ENCODE peak calls at places on chromosomes 2 and 18, in four cellular contexts. S is HCT116, D is sigmoid colon, O is spleen. I is an unnamed sample. For H3K4me1, the result is how much of the 10 kb centered on the place peaks cover.

GRCh38 chr18:39840406-39840805 is 2114.6 kb upstream of the PIK3C3 start:
- DNase-seq in S (no peak), D (no peak), O (no peak), I (no peak)

GRCh38 chr2:25899404-25899925 is 21.2 kb upstream of the ASXL2 start:
- DNase-seq in S (no peak), D (no peak), O (no peak), I (no peak)

GRCh38 chr18:24502621-24503020 is 42.2 kb downstream of the HRH4 start:
- DNase-seq in S (no peak), D (no peak), O (no peak), I (no peak)

GRCh38 chr18:77316641-77317040 is 67.0 kb downstream of the GALR1 start:
- DNase-seq in S (no peak), D (no peak), O (no peak), I (no peak)

GRCh38 chr2:2708575-2708974 is 377.5 kb upstream of the MYT1L start:
- DNase-seq in S (no peak), D (no peak), O (no peak), I (no peak)

GRCh38 chr2:9292426-9292825 is 85.8 kb downstream of the ASAP2 start:
- DNase-seq in S (no peak), D (no peak), O (no peak), I (no peak)

GRCh38 chr18:33578371-33579146 is 540 bp downstream of the ASXL3 start:
- DNase-seq in S (no peak), D (peak), O (peak), I (no peak)

GRCh38 chr2:27973592-27973991 is 83.1 kb downstream of the BABAM2 start:
- DNase-seq in S (no peak), D (no peak), O (no peak), I (no peak)

GRCh38 chr18:79616651-79617518 is 62.7 kb upstream of the CTDP1 start:
- DNase-seq in S (no peak), D (peak), O (peak), I (no peak)

GRCh38 chr2:33762636-33763035 is 163.5 kb upstream of the FAM98A start:
- DNase-seq in S (no peak), D (no peak), O (no peak), I (no peak)

GRCh38 chr2:176817061-176817565 is 395.5 kb upstream of the HNRNPA3 start:
- DNase-seq in S (no peak), D (no peak), O (no peak), I (no peak)

GRCh38 chr2:45554073-45554742 is 56.9 kb downstream of the SRBD1 start:
- DNase-seq in S (no peak), D (no peak), O (no peak), I (no peak)

GRCh38 chr2:190882831-190883582 is 2.4 kb downstream of the GLS start:
- DNase-seq in S (no peak), D (no peak), O (no peak), I (peak)
- H3K4me1 ChIP-seq in S (under half), D (half or more), O (under half), I (under half)

GRCh38 chr18:37339701-37340215 is 225.8 kb downstream of the CELF4 start:
- DNase-seq in S (no peak), D (no peak), O (no peak), I (no peak)
- H3K4me1 ChIP-seq in S (under half), D (under half), O (under half), I (under half)

GRCh38 chr2:150479075-150479915 is 8.2 kb downstream of the RND3 start:
- DNase-seq in S (no peak), D (no peak), O (no peak), I (no peak)
- H3K4me1 ChIP-seq in S (under half), D (half or more), O (under half), I (under half)

GRCh38 chr2:105369777-105370690 is 28.8 kb downstream of the FHL2 start:
- DNase-seq in S (peak), D (peak), O (peak), I (peak)
- H3K4me1 ChIP-seq in S (under half), D (under half), O (under half), I (under half)

GRCh38 chr2:98693477-98693876 is 37.5 kb downstream of the MGAT4A start:
- DNase-seq in S (no peak), D (no peak), O (no peak), I (no peak)

GRCh38 chr2:98701230-98701629 is 29.7 kb downstream of the MGAT4A start:
- DNase-seq in S (no peak), D (no peak), O (no peak), I (no peak)

GRCh38 chr2:98698896-98699295 is 32.0 kb downstream of the MGAT4A start:
- DNase-seq in S (no peak), D (no peak), O (no peak), I (no peak)

GRCh38 chr2:98696167-98696566 is 34.8 kb downstream of the MGAT4A start:
- DNase-seq in S (no peak), D (no peak), O (no peak), I (no peak)

GRCh38 chr2:98697651-98698337 is 33.1 kb downstream of the MGAT4A start:
- DNase-seq in S (no peak), D (no peak), O (no peak), I (no peak)
- H3K4me1 ChIP-seq in S (under half), D (under half), O (under half), I (under half)

GRCh38 chr2:70086838-70087702 is at the start of gene PCBP1:
- DNase-seq in S (peak), D (peak), O (peak), I (peak)

GRCh38 chr2:70085711-70086277 is 1.5 kb upstream of the PCBP1 start:
- DNase-seq in S (no peak), D (peak), O (no peak), I (peak)

GRCh38 chr2:70083344-70084156 is 3.7 kb upstream of the PCBP1 start:
- DNase-seq in S (peak), D (peak), O (no peak), I (no peak)

GRCh38 chr2:70086278-70086837 is 919 bp upstream of the PCBP1 start:
- DNase-seq in S (peak), D (peak), O (peak), I (peak)

GRCh38 chr2:70084973-70085710 is 2.1 kb upstream of the PCBP1 start:
- DNase-seq in S (peak), D (peak), O (peak), I (peak)
- H3K4me1 ChIP-seq in S (under half), D (half or more), O (under half), I (under half)

DNA sequence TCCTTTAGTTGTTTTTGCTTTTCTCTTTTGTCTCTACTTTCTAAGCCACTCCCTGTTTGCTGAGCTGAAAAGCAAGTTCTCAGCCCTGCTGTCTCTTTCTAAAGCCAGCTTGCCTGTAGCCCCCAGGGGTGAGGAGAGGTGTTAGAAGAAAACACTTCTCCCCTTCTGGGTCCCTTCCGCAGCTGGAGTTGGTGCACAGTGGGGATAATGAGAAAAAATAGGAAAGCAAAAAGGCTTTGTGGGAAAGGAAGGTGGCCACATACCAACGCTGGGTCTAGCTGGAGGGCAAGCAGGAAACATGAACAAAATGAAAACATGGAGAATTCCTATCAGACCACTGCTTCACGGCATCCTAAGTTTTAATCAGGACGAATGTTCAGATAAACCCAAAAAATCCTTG is 15.5 kb upstream of the SLC20A1 start:
- DNase-seq in S (no peak), D (peak), O (no peak), I (no peak)
- H3K4me1 ChIP-seq in S (half or more), D (under half), O (under half), I (under half)

DNA sequence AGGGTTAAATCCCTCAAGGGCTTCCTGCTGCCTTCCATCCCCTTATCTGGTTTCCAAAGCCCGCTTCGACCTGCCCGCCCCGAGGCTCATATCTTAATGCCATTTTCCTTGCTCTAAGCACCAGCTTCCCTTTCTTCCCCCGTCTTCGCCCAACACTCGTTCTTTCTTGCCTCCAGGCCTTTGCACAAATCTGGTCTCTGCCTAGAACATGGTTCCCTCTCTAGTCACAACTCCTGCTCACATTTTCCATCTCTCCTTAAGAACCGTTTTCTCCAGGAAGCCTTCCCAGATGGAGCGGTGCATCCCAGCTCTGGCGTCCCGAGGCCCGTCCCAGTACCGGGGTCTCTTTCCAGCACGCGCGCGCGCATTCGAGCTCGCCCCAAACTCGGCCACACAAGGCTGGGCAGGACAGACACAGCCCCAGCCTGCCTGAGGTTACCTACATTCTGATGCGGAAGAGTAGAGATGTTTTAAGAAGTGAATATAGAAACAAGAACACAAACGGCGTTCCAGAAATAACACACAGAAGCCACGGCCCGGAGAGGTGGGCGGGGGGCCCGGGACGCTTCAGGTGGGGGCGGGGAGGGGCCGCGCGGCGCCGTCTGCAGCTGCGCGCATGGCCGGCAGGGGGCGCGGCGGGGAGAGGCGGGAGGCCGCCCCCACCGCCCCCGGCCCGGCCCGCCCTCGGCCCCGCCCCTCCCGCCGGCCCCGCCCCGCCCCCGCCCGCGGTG is at the start of gene DGKD:
- DNase-seq in S (peak), D (peak), O (peak), I (peak)
- H3K4me1 ChIP-seq in S (under half), D (under half), O (half or more), I (under half)

GRCh38 chr2:23120161-23120560 is 264.8 kb upstream of the KLHL29 start:
- DNase-seq in S (no peak), D (no peak), O (no peak), I (no peak)
- H3K4me1 ChIP-seq in S (under half), D (under half), O (under half), I (under half)

DNA sequence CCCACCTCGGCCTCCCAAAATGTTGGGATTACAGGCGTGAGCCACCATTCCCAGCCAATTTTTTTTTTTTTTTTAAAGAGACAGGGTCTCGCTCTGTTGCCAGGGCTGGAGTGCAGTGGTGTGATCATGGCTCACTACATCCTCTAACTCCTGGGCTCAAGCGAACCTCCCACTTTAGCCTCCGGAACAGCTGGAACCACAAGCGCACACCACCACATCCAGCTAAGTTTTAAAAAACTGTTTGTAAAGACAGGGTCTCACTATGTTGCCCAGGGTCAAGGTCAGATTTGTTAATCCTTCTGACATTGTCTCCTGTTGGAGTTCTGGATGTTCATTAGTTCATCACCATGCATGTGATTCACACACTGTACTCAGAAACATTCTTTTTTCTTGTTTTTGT is 149.9 kb downstream of the TGIF1 start:
- DNase-seq in S (no peak), D (no peak), O (no peak), I (no peak)
- H3K4me1 ChIP-seq in S (half or more), D (half or more), O (under half), I (under half)